ENCODE peak calls at places on chromosome 18, in eight cellular contexts. A is IMR-90, H is vagina, Q is A549, P is fibroblast of lung, N is adrenal gland, F is left ventricle myocardium inferior, E is psoas muscle. S is an unnamed sample. For H3K9me3, the result is how much of the 10 kb centered on the place peaks cover.

GRCh38 chr18:22471546-22472131 is 53.9 kb upstream of the CTAGE1 start:
- DNase-seq in A (peak), H (no peak), Q (no peak), P (peak), N (peak), F (peak), E (no peak), S (peak)

GRCh38 chr18:37584952-37585695 is 19.5 kb upstream of the CELF4 start:
- DNase-seq in A (no peak), H (no peak), Q (no peak), P (no peak), N (no peak), F (no peak), E (no peak), S (no peak)

GRCh38 chr18:48920408-48921038 is 30.2 kb downstream of the SMAD7 start:
- DNase-seq in A (no peak), H (no peak), Q (no peak), P (no peak), N (no peak), F (no peak), E (no peak), S (no peak)

GRCh38 chr18:6414118-6414722 is 491 bp downstream of the L3MBTL4 start:
- DNase-seq in A (no peak), H (no peak), Q (no peak), P (no peak), N (peak), F (peak), E (peak), S (peak)

GRCh38 chr18:48563027-48563426 is 24.2 kb downstream of the CTIF start:
- DNase-seq in A (peak), H (no peak), Q (peak), P (peak), N (no peak), F (no peak), E (no peak), S (no peak)

GRCh38 chr18:10798727-10799435 is 273.1 kb downstream of the NAPG start:
- DNase-seq in A (peak), H (no peak), Q (peak), P (peak), N (no peak), F (no peak), E (no peak), S (no peak)

GRCh38 chr18:28792404-28793103 is 615.6 kb upstream of the CDH2 start:
- DNase-seq in A (no peak), H (no peak), Q (no peak), P (no peak), N (no peak), F (no peak), E (no peak), S (no peak)

GRCh38 chr18:51878724-51879123 is 461.3 kb upstream of the DCC start:
- DNase-seq in A (no peak), H (no peak), Q (no peak), P (no peak), N (no peak), F (no peak), E (no peak), S (no peak)

GRCh38 chr18:48923746-48924580 is 26.8 kb downstream of the SMAD7 start:
- DNase-seq in A (peak), H (no peak), Q (no peak), P (peak), N (no peak), F (no peak), E (no peak), S (no peak)

GRCh38 chr18:22169889-22170420 is 566 bp downstream of the GATA6 start:
- DNase-seq in A (peak), H (no peak), Q (no peak), P (no peak), N (peak), F (peak), E (peak), S (peak)

GRCh38 chr18:8501044-8501443 is 108.2 kb upstream of the RAB12 start:
- DNase-seq in A (no peak), H (no peak), Q (no peak), P (no peak), N (no peak), F (no peak), E (no peak), S (no peak)

GRCh38 chr18:58567453-58568196 is 61.3 kb downstream of the ALPK2 start:
- DNase-seq in A (peak), H (peak), Q (peak), P (peak), N (no peak), F (no peak), E (no peak), S (no peak)

GRCh38 chr18:74241970-74242369 is 49.8 kb downstream of the CYB5A start:
- DNase-seq in A (no peak), H (no peak), Q (no peak), P (no peak), N (no peak), F (no peak), E (no peak), S (no peak)

DNA sequence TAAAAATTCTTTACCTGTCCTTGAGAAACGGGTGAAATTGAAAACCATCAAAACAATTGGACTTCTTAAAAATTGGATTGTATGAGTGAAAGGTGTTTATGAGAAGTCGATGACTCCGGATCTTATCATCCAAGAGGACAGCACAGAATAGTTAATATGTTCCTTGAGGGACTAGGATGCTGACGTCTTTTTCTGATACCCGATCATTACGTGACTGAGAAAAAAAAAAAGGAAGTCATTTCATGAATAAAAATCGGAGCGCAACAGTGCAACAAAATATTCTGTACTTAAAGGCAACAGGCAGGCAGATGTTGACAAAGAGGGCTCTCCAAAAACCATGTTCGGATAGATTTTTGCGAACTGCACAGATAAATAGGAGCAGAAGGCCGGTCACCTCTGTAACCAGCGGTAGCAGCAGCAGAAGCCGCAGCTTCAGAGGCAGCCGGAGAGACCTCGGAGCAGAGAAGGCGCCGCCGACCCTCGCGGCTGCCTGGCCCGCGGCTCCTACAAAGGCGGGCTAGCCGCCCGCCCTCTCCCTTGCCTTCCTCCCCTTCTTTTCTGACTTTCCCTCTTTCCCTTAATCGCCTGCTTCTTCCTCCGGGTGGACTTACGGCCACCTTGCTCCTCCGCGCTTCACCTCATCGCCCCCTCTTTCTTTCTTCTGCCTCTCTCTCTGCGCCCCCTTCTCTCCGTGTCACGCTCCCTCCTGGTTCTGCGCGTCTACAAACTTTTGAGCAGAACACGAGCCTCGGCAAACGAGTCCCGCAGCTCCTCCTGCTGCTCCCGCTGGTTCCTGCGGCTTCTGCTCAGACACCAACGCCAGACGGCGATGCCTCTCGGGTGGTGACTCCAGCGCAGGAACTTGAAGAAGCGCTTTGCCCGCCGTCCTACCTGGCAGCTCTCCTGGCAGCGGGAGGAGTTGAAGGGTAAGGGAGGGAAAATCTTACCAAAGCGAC is at the start of gene ADCYAP1:
- DNase-seq in A (no peak), H (no peak), Q (no peak), P (peak), N (no peak), F (no peak), E (no peak), S (no peak)
- H3K9me3 ChIP-seq in A (under half), H (under half), Q (under half), P (under half), N (under half), F (under half), E (under half), S (under half)

GRCh38 chr18:14106906-14107305 is 25.3 kb downstream of the ZNF519 start:
- DNase-seq in A (no peak), H (no peak), Q (no peak), P (no peak), N (no peak), F (no peak), E (no peak), S (peak)
- H3K9me3 ChIP-seq in A (under half), H (under half), Q (under half), P (under half), N (under half), F (half or more), E (under half), S (under half)

GRCh38 chr18:76955529-76956170 is 133.3 kb downstream of the ZNF236 start:
- DNase-seq in A (no peak), H (no peak), Q (no peak), P (no peak), N (no peak), F (no peak), E (no peak), S (peak)
- H3K9me3 ChIP-seq in A (under half), H (under half), Q (under half), P (under half), N (under half), F (under half), E (under half), S (under half)

GRCh38 chr18:14937271-14937670 is 189.3 kb downstream of the ANKRD30B start:
- DNase-seq in A (no peak), H (no peak), Q (no peak), P (no peak), N (no peak), F (no peak), E (no peak), S (no peak)
- H3K9me3 ChIP-seq in A (under half), H (under half), Q (under half), P (under half), N (under half), F (under half), E (under half), S (under half)

GRCh38 chr18:78947291-78947690 is 32.3 kb upstream of the SALL3 start:
- DNase-seq in A (no peak), H (no peak), Q (no peak), P (no peak), N (no peak), F (no peak), E (no peak), S (no peak)
- H3K9me3 ChIP-seq in A (under half), H (under half), Q (under half), P (under half), N (under half), F (under half), E (under half), S (under half)